ENCODE peak calls at places on chromosomes 2 and 18, in nine cellular contexts. B is CD8-positive, alpha-beta T cell; A is prostate gland; W is stomach; K is OCI-LY7; E is brain microvascular endothelial cell; J is fibroblast of lung; C is lower leg skin; X is epithelial cell of esophagus. N is an unnamed sample.

GRCh38 chr2:82839046-82839445 is 1620.0 kb downstream of the SUCLG1 start:
- DNase-seq in B (no peak), A (no peak), W (no peak), K (no peak), E (no peak), J (no peak), C (no peak), X (no peak), N (no peak)

GRCh38 chr2:96253006-96253405 is 12.8 kb downstream of the TMEM127 start:
- DNase-seq in B (no peak), A (no peak), W (no peak), K (no peak), E (no peak), J (no peak), C (no peak), X (no peak), N (no peak)

GRCh38 chr2:35819053-35819452 is 536.5 kb upstream of the CRIM1 start:
- DNase-seq in B (no peak), A (no peak), W (no peak), K (no peak), E (no peak), J (no peak), C (no peak), X (no peak), N (no peak)

GRCh38 chr2:240182001-240182400 is 41.5 kb upstream of the OTOS start:
- DNase-seq in B (no peak), A (no peak), W (no peak), K (no peak), E (no peak), J (no peak), C (no peak), X (no peak), N (no peak)

GRCh38 chr2:19488009-19488691 is 129.7 kb upstream of the OSR1 start:
- DNase-seq in B (no peak), A (no peak), W (no peak), K (no peak), E (peak), J (peak), C (no peak), X (peak), N (no peak)

GRCh38 chr2:31219131-31219969 is 2.0 kb upstream of the CAPN14 start:
- DNase-seq in B (no peak), A (no peak), W (no peak), K (peak), E (no peak), J (no peak), C (no peak), X (peak), N (no peak)

GRCh38 chr2:168490916-168491605 is 35.0 kb downstream of the CERS6 start:
- DNase-seq in B (no peak), A (no peak), W (no peak), K (no peak), E (no peak), J (no peak), C (no peak), X (no peak), N (no peak)

GRCh38 chr2:96832751-96833507 is 10.9 kb downstream of the ANKRD23 start:
- DNase-seq in B (no peak), A (peak), W (peak), K (peak), E (peak), J (peak), C (no peak), X (peak), N (peak)

GRCh38 chr2:28398101-28398834 is 5.6 kb downstream of the FOSL2 start:
- DNase-seq in B (no peak), A (no peak), W (peak), K (no peak), E (peak), J (peak), C (no peak), X (peak), N (peak)

GRCh38 chr2:88831071-88831791 is 139.8 kb downstream of the RPIA start:
- DNase-seq in B (no peak), A (no peak), W (no peak), K (peak), E (no peak), J (no peak), C (no peak), X (peak), N (no peak)

GRCh38 chr18:56026505-56026904 is 438.5 kb upstream of the TCF4 start:
- DNase-seq in B (no peak), A (no peak), W (no peak), K (no peak), E (no peak), J (no peak), C (no peak), X (no peak), N (no peak)

GRCh38 chr2:38233231-38233983 is 143.7 kb downstream of the ATL2 start:
- DNase-seq in B (no peak), A (no peak), W (no peak), K (no peak), E (peak), J (peak), C (peak), X (peak), N (peak)

GRCh38 chr18:23958036-23958435 is 56.5 kb upstream of the TTC39C start:
- DNase-seq in B (no peak), A (peak), W (peak), K (no peak), E (no peak), J (peak), C (no peak), X (no peak), N (peak)

GRCh38 chr2:240401308-240401707 is 34.2 kb upstream of the GPC1 start:
- DNase-seq in B (no peak), A (no peak), W (peak), K (no peak), E (no peak), J (no peak), C (no peak), X (no peak), N (no peak)

GRCh38 chr2:8631465-8632005 is 50.3 kb upstream of the ID2 start:
- DNase-seq in B (no peak), A (no peak), W (no peak), K (peak), E (no peak), J (no peak), C (no peak), X (no peak), N (no peak)

GRCh38 chr2:66379473-66379872 is 55.5 kb upstream of the MEIS1 start:
- DNase-seq in B (no peak), A (no peak), W (no peak), K (no peak), E (no peak), J (no peak), C (no peak), X (no peak), N (no peak)

GRCh38 chr2:138919336-138919735 is 139.1 kb upstream of the NXPH2 start:
- DNase-seq in B (no peak), A (no peak), W (no peak), K (no peak), E (no peak), J (no peak), C (no peak), X (no peak), N (no peak)

GRCh38 chr2:69512446-69512845 is 75.2 kb upstream of the NFU1 start:
- DNase-seq in B (no peak), A (no peak), W (no peak), K (no peak), E (no peak), J (no peak), C (no peak), X (no peak), N (no peak)

GRCh38 chr2:12835733-12836132 is 119.0 kb downstream of the TRIB2 start:
- DNase-seq in B (no peak), A (no peak), W (no peak), K (no peak), E (no peak), J (no peak), C (no peak), X (no peak), N (no peak)

GRCh38 chr2:118055512-118056164 is 32.6 kb upstream of the INSIG2 start:
- DNase-seq in B (no peak), A (no peak), W (no peak), K (peak), E (no peak), J (no peak), C (no peak), X (no peak), N (no peak)

GRCh38 chr18:3529077-3529476 is 79.1 kb downstream of the TGIF1 start:
- DNase-seq in B (no peak), A (no peak), W (no peak), K (no peak), E (no peak), J (no peak), C (no peak), X (no peak), N (no peak)

GRCh38 chr2:85774126-85774978 is 20.6 kb downstream of the ATOH8 start:
- DNase-seq in B (no peak), A (no peak), W (no peak), K (no peak), E (no peak), J (no peak), C (no peak), X (no peak), N (no peak)
- H3K4me3 ChIP-seq in B (no peak), A (no peak), W (no peak), K (no peak), E (no peak), J (no peak), C (no peak), X (no peak), N (no peak)

DNA sequence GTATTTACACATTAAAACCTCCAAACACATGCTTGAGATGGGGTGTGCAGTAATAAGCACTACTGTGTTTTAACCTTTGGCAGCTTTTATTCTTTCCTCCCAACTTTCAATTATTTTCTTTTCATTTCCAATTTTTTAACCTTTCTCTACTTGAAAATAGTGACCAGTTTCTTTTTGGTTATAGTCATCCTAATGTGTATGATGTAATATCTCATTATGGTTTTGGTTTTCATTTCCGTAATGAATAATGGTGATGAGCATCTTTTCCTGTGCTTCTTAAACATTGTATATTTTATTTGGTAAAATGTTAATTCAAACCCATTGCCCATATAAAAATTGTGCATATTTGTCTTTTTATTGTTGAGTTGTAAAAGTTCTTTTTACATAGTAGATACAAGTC is 103.5 kb downstream of the BMPR2 start:
- DNase-seq in B (no peak), A (no peak), W (no peak), K (no peak), E (no peak), J (no peak), C (no peak), X (no peak), N (no peak)
- H3K4me3 ChIP-seq in B (no peak), A (no peak), W (no peak), K (no peak), E (no peak), J (no peak), C (no peak), X (no peak), N (no peak)

GRCh38 chr2:157055660-157056199 is 201.8 kb upstream of the GALNT5 start:
- DNase-seq in B (no peak), A (no peak), W (no peak), K (peak), E (peak), J (peak), C (no peak), X (peak), N (no peak)
- H3K4me3 ChIP-seq in B (no peak), A (no peak), W (no peak), K (no peak), E (no peak), J (no peak), C (no peak), X (no peak), N (no peak)

GRCh38 chr2:152396051-152396511 is 61.1 kb downstream of the FMNL2 start:
- DNase-seq in B (no peak), A (no peak), W (no peak), K (no peak), E (no peak), J (peak), C (no peak), X (no peak), N (no peak)

GRCh38 chr2:152393377-152393776 is 58.4 kb downstream of the FMNL2 start:
- DNase-seq in B (no peak), A (no peak), W (no peak), K (no peak), E (no peak), J (no peak), C (no peak), X (no peak), N (no peak)

GRCh38 chr2:152396763-152397162 is 61.8 kb downstream of the FMNL2 start:
- DNase-seq in B (no peak), A (no peak), W (no peak), K (no peak), E (no peak), J (no peak), C (no peak), X (no peak), N (no peak)

GRCh38 chr2:152399003-152399402 is 64.0 kb downstream of the FMNL2 start:
- DNase-seq in B (no peak), A (no peak), W (no peak), K (no peak), E (no peak), J (no peak), C (no peak), X (no peak), N (no peak)

DNA sequence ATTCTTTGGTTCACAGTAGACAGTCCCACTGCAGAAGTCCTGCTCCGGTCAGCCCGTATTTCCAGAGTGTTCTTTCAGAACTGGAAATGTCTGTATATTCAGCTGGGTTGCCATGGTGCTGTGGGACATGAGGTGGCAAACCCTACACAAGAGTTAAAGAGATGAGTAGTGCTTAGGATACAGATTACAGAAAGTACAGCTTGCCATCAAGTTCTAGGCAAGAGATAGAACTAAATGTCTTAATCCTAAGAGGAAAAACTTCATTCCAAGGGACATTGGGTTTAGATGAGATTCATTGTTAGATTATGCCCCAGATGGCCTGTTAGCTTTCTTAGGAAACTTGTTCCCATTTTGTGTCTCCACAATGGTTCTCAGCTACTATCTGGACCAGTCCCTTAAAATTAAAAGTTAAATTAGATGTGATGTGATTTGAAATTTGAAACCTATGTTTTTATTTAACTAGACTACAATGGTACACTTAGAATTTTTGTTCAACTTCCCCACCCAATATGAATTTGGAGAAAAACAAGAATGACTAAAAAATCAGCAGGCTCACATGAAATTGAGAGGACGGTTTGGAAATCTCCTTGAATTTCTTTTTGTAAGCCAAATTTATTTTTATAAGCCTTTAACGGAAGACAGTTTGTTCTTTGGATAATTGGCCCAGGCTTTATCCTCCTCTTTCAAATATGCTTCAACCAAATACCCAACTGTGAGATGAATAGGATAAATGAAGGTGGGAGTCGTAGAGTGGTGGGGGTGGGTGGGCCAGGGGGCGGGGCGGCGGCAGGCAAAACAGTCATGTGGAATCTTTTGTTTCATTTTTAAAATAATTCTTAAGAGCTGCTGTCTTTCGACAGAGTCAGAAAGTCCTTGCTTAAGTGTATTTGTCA is 60.4 kb downstream of the FMNL2 start:
- DNase-seq in B (no peak), A (no peak), W (no peak), K (no peak), E (peak), J (no peak), C (no peak), X (peak), N (no peak)
- H3K4me3 ChIP-seq in B (no peak), A (peak), W (no peak), K (no peak), E (no peak), J (peak), C (no peak), X (no peak), N (peak)

GRCh38 chr2:145273840-145274239 is 753.9 kb upstream of the ZEB2 start:
- DNase-seq in B (no peak), A (no peak), W (no peak), K (no peak), E (no peak), J (no peak), C (no peak), X (peak), N (no peak)

GRCh38 chr2:145283131-145283530 is 763.2 kb upstream of the ZEB2 start:
- DNase-seq in B (no peak), A (no peak), W (no peak), K (no peak), E (no peak), J (no peak), C (no peak), X (no peak), N (no peak)

DNA sequence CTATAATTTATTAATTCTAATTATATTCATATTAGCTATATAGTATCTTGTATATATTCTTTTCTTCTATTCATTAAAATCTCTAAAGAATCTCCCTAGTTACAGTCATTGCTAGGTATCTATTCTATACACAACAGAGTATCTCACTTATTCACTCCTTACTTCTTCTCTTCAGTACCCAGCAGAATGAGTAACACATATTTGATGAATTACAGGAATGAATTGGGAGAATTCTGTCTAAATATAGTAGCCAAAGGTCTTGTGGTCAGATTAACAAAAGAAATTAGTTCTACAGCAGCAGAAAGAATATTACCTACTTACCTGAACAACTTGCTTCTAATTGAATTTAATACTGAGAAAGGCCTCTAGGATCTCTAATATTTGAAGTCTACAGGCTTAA is 758.0 kb upstream of the ZEB2 start:
- DNase-seq in B (no peak), A (no peak), W (no peak), K (no peak), E (no peak), J (no peak), C (no peak), X (peak), N (no peak)
- H3K4me3 ChIP-seq in B (no peak), A (no peak), W (no peak), K (no peak), E (no peak), J (no peak), C (no peak), X (no peak), N (no peak)

GRCh38 chr18:75161629-75162028 is 47.3 kb downstream of the PTGR3 start:
- DNase-seq in B (peak), A (no peak), W (peak), K (peak), E (no peak), J (no peak), C (peak), X (no peak), N (no peak)
- H3K4me3 ChIP-seq in B (peak), A (peak), W (peak), K (peak), E (peak), J (no peak), C (no peak), X (no peak), N (no peak)

N was measured in uterus.